ENCODE peak calls at places on chromosome 13, in seven cellular contexts. O is nephron progenitor cell; I is cardiac muscle cell; E is stomach; V is SK-N-SH; M is frontal cortex; L is naive thymus-derived CD8-positive, alpha-beta T cell. B is an unnamed sample.

GRCh38 chr13:92833071-92833470 is 393.5 kb upstream of the GPC6 start:
- DNase-seq in M (no peak), E (no peak), O (no peak), L (no peak), V (no peak), I (peak; percentile 33), B (no peak)

GRCh38 chr13:83780201-83780600 is 102.1 kb downstream of the SLITRK1 start:
- DNase-seq in E (no peak), O (peak; percentile 10), L (no peak), M (no peak), I (peak; percentile 63), V (peak; percentile 14), B (no peak)

GRCh38 chr13:46168341-46168740 is 13.6 kb downstream of the LCP1 start:
- DNase-seq in O (peak; percentile 10), I (peak; percentile 43), L (no peak), M (no peak), E (no peak), V (no peak), B (no peak)

GRCh38 chr13:40404407-40404806 is 262.0 kb downstream of the FOXO1 start:
- DNase-seq in M (no peak), V (no peak), I (no peak), O (no peak), L (no peak), E (no peak), B (no peak)

GRCh38 chr13:109479991-109480696 is 306.2 kb downstream of the IRS2 start:
- DNase-seq in V (no peak), O (no peak), M (no peak), L (no peak), E (peak; percentile 45), I (peak; percentile 69), B (no peak)

GRCh38 chr13:84760956-84761355 is 878.7 kb upstream of the SLITRK1 start:
- DNase-seq in L (no peak), E (no peak), M (no peak), O (no peak), I (no peak), V (no peak), B (no peak)

GRCh38 chr13:36217456-36217855 is 3.1 kb upstream of the SOHLH2 start:
- DNase-seq in M (no peak), V (no peak), O (no peak), I (no peak), E (no peak), L (no peak), B (no peak)

GRCh38 chr13:96460571-96460970 is 370.7 kb downstream of the HS6ST3 start:
- DNase-seq in E (no peak), O (no peak), V (peak; percentile 12), L (no peak), M (no peak), I (peak; percentile 0), B (no peak)

GRCh38 chr13:35838356-35838755 is 292.8 kb downstream of the DCLK1 start:
- DNase-seq in L (no peak), O (no peak), I (peak; percentile 78), M (no peak), E (no peak), V (no peak), B (no peak)

GRCh38 chr13:107865643-107866006 is 349.7 kb downstream of the LIG4 start:
- DNase-seq in E (no peak), L (no peak), M (no peak), V (no peak), O (no peak), I (peak; percentile 29), B (no peak)

B was measured in NCI-H526 treated with DMSO at 0.1 percent for 48 hours.